ENCODE peak calls at places on chromosome 2, in eight cellular contexts. V is T follicular helper cell; D is activated T-helper 1 cell treated with Interleukin-2 at 50 U/mL for 16 hours; O is PC-3; Z is stimulated activated CD8-positive, alpha-beta memory T cell treated with anti-CD3 and anti-CD28 coated beads, Interleukin-4, amount 100 ng/mL, for 4 hours; X is hypothalamus; H is frontal cortex; I is pons. W is an unnamed sample.

GRCh38 chr2:62884514-62884913 is 166.1 kb upstream of the OTX1 start:
- DNase-seq in Z (no peak), I (no peak), O (no peak), X (no peak), V (no peak), D (no peak), H (no peak), W (no peak)

GRCh38 chr2:146305164-146305563 is 1539.7 kb upstream of the ACVR2A start:
- DNase-seq in O (no peak), I (no peak), Z (no peak), V (no peak), D (no peak), X (no peak), H (no peak), W (no peak)

GRCh38 chr2:193584001-193584400 is 1389.3 kb upstream of the TMEFF2 start:
- DNase-seq in D (no peak), O (peak), Z (no peak), X (no peak), I (no peak), H (no peak), V (no peak), W (no peak)

GRCh38 chr2:11092693-11093335 is 62.5 kb upstream of the SLC66A3 start:
- DNase-seq in O (no peak), D (no peak), Z (no peak), H (no peak), I (peak), X (no peak), V (no peak), W (peak)

GRCh38 chr2:102359527-102359926 is 3.9 kb downstream of the IL18R1 start:
- DNase-seq in Z (no peak), D (no peak), H (no peak), I (no peak), V (no peak), X (no peak), O (peak), W (no peak)

GRCh38 chr2:237731663-237732062 is 66.9 kb upstream of the RBM44 start:
- DNase-seq in H (no peak), O (peak), I (no peak), Z (no peak), X (no peak), D (no peak), V (no peak), W (peak)

GRCh38 chr2:183868153-183868552 is 730.2 kb upstream of the ZNF804A start:
- DNase-seq in O (peak), I (no peak), V (no peak), X (no peak), D (no peak), Z (no peak), H (no peak), W (no peak)

GRCh38 chr2:9768388-9768787 is 74.9 kb upstream of the TAF1B start:
- DNase-seq in V (no peak), H (no peak), O (no peak), X (no peak), Z (no peak), D (no peak), I (no peak), W (no peak)